ENCODE peak calls at places on chromosomes 16 and 17, in nine cellular contexts. One of them, this sample, is unnamed.

GRCh38 chr17:15485045-15485444 is 17.6 kb upstream of the CDRT4 start:
- DNase-seq in kidney epithelial cell: no peak
- DNase-seq in progenitor cell of endocrine pancreas: no peak
- DNase-seq in kidney: no peak
- DNase-seq in left ventricle myocardium inferior: no peak
- DNase-seq in heart right ventricle: no peak
- DNase-seq in BJ: no peak
- DNase-seq in left lung: no peak
- DNase-seq in fibroblast of the aortic adventitia: no peak
- DNase-seq in this sample: no peak

GRCh38 chr16:87169509-87169985 is 147.6 kb downstream of the C16orf95 start:
- DNase-seq in kidney epithelial cell: no peak
- DNase-seq in progenitor cell of endocrine pancreas: no peak
- DNase-seq in kidney: no peak
- DNase-seq in left ventricle myocardium inferior: no peak
- DNase-seq in heart right ventricle: no peak
- DNase-seq in BJ: peak; percentile 55
- DNase-seq in left lung: no peak
- DNase-seq in fibroblast of the aortic adventitia: no peak
- DNase-seq in this sample: no peak

GRCh38 chr17:74159226-74159840 is 44.1 kb upstream of the RPL38 start:
- DNase-seq in kidney epithelial cell: no peak
- DNase-seq in progenitor cell of endocrine pancreas: no peak
- DNase-seq in kidney: no peak
- DNase-seq in left ventricle myocardium inferior: no peak
- DNase-seq in heart right ventricle: no peak
- DNase-seq in BJ: no peak
- DNase-seq in left lung: no peak
- DNase-seq in fibroblast of the aortic adventitia: no peak
- DNase-seq in this sample: no peak

GRCh38 chr16:59355704-59356103 is 621.6 kb upstream of the GOT2 start:
- DNase-seq in kidney epithelial cell: no peak
- DNase-seq in progenitor cell of endocrine pancreas: no peak
- DNase-seq in kidney: no peak
- DNase-seq in left ventricle myocardium inferior: no peak
- DNase-seq in heart right ventricle: no peak
- DNase-seq in BJ: no peak
- DNase-seq in left lung: no peak
- DNase-seq in fibroblast of the aortic adventitia: no peak
- DNase-seq in this sample: no peak

GRCh38 chr17:2253768-2254406 is 49.7 kb downstream of the SMG6 start:
- DNase-seq in kidney epithelial cell: no peak
- DNase-seq in progenitor cell of endocrine pancreas: no peak
- DNase-seq in kidney: no peak
- DNase-seq in left ventricle myocardium inferior: no peak
- DNase-seq in heart right ventricle: no peak
- DNase-seq in BJ: no peak
- DNase-seq in left lung: no peak
- DNase-seq in fibroblast of the aortic adventitia: no peak
- DNase-seq in this sample: no peak

GRCh38 chr17:2591040-2591640 is 2.3 kb upstream of the PAFAH1B1 start:
- DNase-seq in kidney epithelial cell: no peak
- DNase-seq in progenitor cell of endocrine pancreas: no peak
- DNase-seq in kidney: no peak
- DNase-seq in left ventricle myocardium inferior: no peak
- DNase-seq in heart right ventricle: no peak
- DNase-seq in BJ: no peak
- DNase-seq in left lung: no peak
- DNase-seq in fibroblast of the aortic adventitia: no peak
- DNase-seq in this sample: no peak

GRCh38 chr16:77450790-77451487 is 16.1 kb upstream of the ADAMTS18 start:
- DNase-seq in kidney epithelial cell: no peak
- DNase-seq in progenitor cell of endocrine pancreas: no peak
- DNase-seq in kidney: no peak
- DNase-seq in left ventricle myocardium inferior: no peak
- DNase-seq in heart right ventricle: no peak
- DNase-seq in BJ: no peak
- DNase-seq in left lung: no peak
- DNase-seq in fibroblast of the aortic adventitia: no peak
- DNase-seq in this sample: peak; percentile 34

GRCh38 chr17:10135539-10136257 is 62.7 kb downstream of the GAS7 start:
- DNase-seq in kidney epithelial cell: no peak
- DNase-seq in progenitor cell of endocrine pancreas: no peak
- DNase-seq in kidney: peak; percentile 59
- DNase-seq in left ventricle myocardium inferior: no peak
- DNase-seq in heart right ventricle: no peak
- DNase-seq in BJ: peak; percentile 38
- DNase-seq in left lung: peak; percentile 68
- DNase-seq in fibroblast of the aortic adventitia: peak; percentile 18
- DNase-seq in this sample: no peak

GRCh38 chr17:76718516-76718915 is 7.8 kb upstream of the MXRA7 start:
- DNase-seq in kidney epithelial cell: no peak
- DNase-seq in progenitor cell of endocrine pancreas: no peak
- DNase-seq in kidney: no peak
- DNase-seq in left ventricle myocardium inferior: no peak
- DNase-seq in heart right ventricle: no peak
- DNase-seq in BJ: no peak
- DNase-seq in left lung: no peak
- DNase-seq in fibroblast of the aortic adventitia: no peak
- DNase-seq in this sample: no peak

GRCh38 chr17:37301288-37301687 is 74.5 kb upstream of the C17orf78 start:
- DNase-seq in kidney epithelial cell: no peak
- DNase-seq in progenitor cell of endocrine pancreas: no peak
- DNase-seq in kidney: no peak
- DNase-seq in left ventricle myocardium inferior: no peak
- DNase-seq in heart right ventricle: no peak
- DNase-seq in BJ: no peak
- DNase-seq in left lung: no peak
- DNase-seq in fibroblast of the aortic adventitia: peak; percentile 78
- DNase-seq in this sample: no peak

GRCh38 chr16:80938035-80938927 is 68.4 kb downstream of the CMC2 start:
- DNase-seq in kidney epithelial cell: peak; percentile 28
- DNase-seq in progenitor cell of endocrine pancreas: no peak
- DNase-seq in kidney: no peak
- DNase-seq in left ventricle myocardium inferior: no peak
- DNase-seq in heart right ventricle: peak; percentile 32
- DNase-seq in BJ: peak; percentile 98
- DNase-seq in left lung: peak; percentile 37
- DNase-seq in fibroblast of the aortic adventitia: peak; percentile 100
- DNase-seq in this sample: peak; percentile 49

GRCh38 chr17:75473246-75473645 is 16.8 kb downstream of the TMEM94 start:
- DNase-seq in kidney epithelial cell: no peak
- DNase-seq in progenitor cell of endocrine pancreas: no peak
- DNase-seq in kidney: no peak
- DNase-seq in left ventricle myocardium inferior: peak; percentile 51
- DNase-seq in heart right ventricle: no peak
- DNase-seq in BJ: no peak
- DNase-seq in left lung: no peak
- DNase-seq in fibroblast of the aortic adventitia: no peak
- DNase-seq in this sample: no peak

GRCh38 chr16:11354407-11354732 is 9.1 kb downstream of the RMI2 start:
- DNase-seq in kidney epithelial cell: no peak
- DNase-seq in progenitor cell of endocrine pancreas: no peak
- DNase-seq in kidney: no peak
- DNase-seq in left ventricle myocardium inferior: no peak
- DNase-seq in heart right ventricle: no peak
- DNase-seq in BJ: no peak
- DNase-seq in left lung: no peak
- DNase-seq in fibroblast of the aortic adventitia: no peak
- DNase-seq in this sample: no peak

GRCh38 chr17:82823004-82823403 is 16.8 kb downstream of the ZNF750 start:
- DNase-seq in kidney epithelial cell: no peak
- DNase-seq in progenitor cell of endocrine pancreas: no peak
- DNase-seq in kidney: peak; percentile 26
- DNase-seq in left ventricle myocardium inferior: no peak
- DNase-seq in heart right ventricle: no peak
- DNase-seq in BJ: no peak
- DNase-seq in left lung: no peak
- DNase-seq in fibroblast of the aortic adventitia: no peak
- DNase-seq in this sample: no peak

GRCh38 chr17:10628756-10629155 is 28.4 kb downstream of the MYH3 start:
- DNase-seq in kidney epithelial cell: no peak
- DNase-seq in progenitor cell of endocrine pancreas: no peak
- DNase-seq in kidney: no peak
- DNase-seq in left ventricle myocardium inferior: no peak
- DNase-seq in heart right ventricle: no peak
- DNase-seq in BJ: no peak
- DNase-seq in left lung: no peak
- DNase-seq in fibroblast of the aortic adventitia: no peak
- DNase-seq in this sample: no peak

GRCh38 chr16:50771366-50771765 is 29.5 kb downstream of the CYLD start:
- DNase-seq in kidney epithelial cell: no peak
- DNase-seq in progenitor cell of endocrine pancreas: no peak
- DNase-seq in kidney: no peak
- DNase-seq in left ventricle myocardium inferior: no peak
- DNase-seq in heart right ventricle: no peak
- DNase-seq in BJ: peak; percentile 27
- DNase-seq in left lung: no peak
- DNase-seq in fibroblast of the aortic adventitia: peak; percentile 83
- DNase-seq in this sample: no peak

GRCh38 chr17:66737524-66737923 is 97.4 kb upstream of the CACNG5 start:
- DNase-seq in kidney epithelial cell: no peak
- DNase-seq in progenitor cell of endocrine pancreas: no peak
- DNase-seq in kidney: peak; percentile 84
- DNase-seq in left ventricle myocardium inferior: peak; percentile 43
- DNase-seq in heart right ventricle: peak; percentile 46
- DNase-seq in BJ: peak; percentile 12
- DNase-seq in left lung: peak; percentile 46
- DNase-seq in fibroblast of the aortic adventitia: peak; percentile 83
- DNase-seq in this sample: no peak

GRCh38 chr17:64496786-64497564 is at the start of gene POLG2:
- DNase-seq in kidney epithelial cell: peak; percentile 78
- DNase-seq in progenitor cell of endocrine pancreas: peak; percentile 85
- DNase-seq in kidney: peak; percentile 97
- DNase-seq in left ventricle myocardium inferior: peak; percentile 95
- DNase-seq in heart right ventricle: peak; percentile 92
- DNase-seq in BJ: peak; percentile 65
- DNase-seq in left lung: peak; percentile 94
- DNase-seq in fibroblast of the aortic adventitia: peak; percentile 90
- DNase-seq in this sample: peak; percentile 94

GRCh38 chr17:64496348-64496785 is 487 bp downstream of the POLG2 start:
- DNase-seq in kidney epithelial cell: no peak
- DNase-seq in progenitor cell of endocrine pancreas: no peak
- DNase-seq in kidney: no peak
- DNase-seq in left ventricle myocardium inferior: no peak
- DNase-seq in heart right ventricle: no peak
- DNase-seq in BJ: no peak
- DNase-seq in left lung: no peak
- DNase-seq in fibroblast of the aortic adventitia: no peak
- DNase-seq in this sample: no peak

GRCh38 chr17:64499805-64500486 is 3.1 kb upstream of the POLG2 start:
- DNase-seq in kidney epithelial cell: no peak
- DNase-seq in progenitor cell of endocrine pancreas: no peak
- DNase-seq in kidney: no peak
- DNase-seq in left ventricle myocardium inferior: no peak
- DNase-seq in heart right ventricle: no peak
- DNase-seq in BJ: no peak
- DNase-seq in left lung: no peak
- DNase-seq in fibroblast of the aortic adventitia: no peak
- DNase-seq in this sample: no peak

GRCh38 chr17:64498308-64499203 is 1.7 kb upstream of the POLG2 start:
- DNase-seq in kidney epithelial cell: no peak
- DNase-seq in progenitor cell of endocrine pancreas: no peak
- DNase-seq in kidney: no peak
- DNase-seq in left ventricle myocardium inferior: no peak
- DNase-seq in heart right ventricle: no peak
- DNase-seq in BJ: no peak
- DNase-seq in left lung: no peak
- DNase-seq in fibroblast of the aortic adventitia: no peak
- DNase-seq in this sample: no peak

GRCh38 chr17:64497565-64498035 is 746 bp upstream of the POLG2 start:
- DNase-seq in kidney epithelial cell: no peak
- DNase-seq in progenitor cell of endocrine pancreas: no peak
- DNase-seq in kidney: no peak
- DNase-seq in left ventricle myocardium inferior: no peak
- DNase-seq in heart right ventricle: no peak
- DNase-seq in BJ: no peak
- DNase-seq in left lung: no peak
- DNase-seq in fibroblast of the aortic adventitia: no peak
- DNase-seq in this sample: no peak
- TF ChIP-seq CTCF in kidney epithelial cell: no peak
- TF ChIP-seq CTCF in progenitor cell of endocrine pancreas: no peak
- TF ChIP-seq CTCF in kidney: no peak
- TF ChIP-seq CTCF in left ventricle myocardium inferior: no peak
- TF ChIP-seq CTCF in heart right ventricle: no peak
- TF ChIP-seq CTCF in BJ: no peak
- TF ChIP-seq CTCF in left lung: no peak
- TF ChIP-seq CTCF in fibroblast of the aortic adventitia: no peak
- TF ChIP-seq CTCF in this sample: no peak

GRCh38 chr17:61426482-61427304 is 25.5 kb upstream of the TBX4 start:
- DNase-seq in kidney epithelial cell: no peak
- DNase-seq in progenitor cell of endocrine pancreas: no peak
- DNase-seq in kidney: no peak
- DNase-seq in left ventricle myocardium inferior: no peak
- DNase-seq in heart right ventricle: no peak
- DNase-seq in BJ: peak; percentile 59
- DNase-seq in left lung: no peak
- DNase-seq in fibroblast of the aortic adventitia: no peak
- DNase-seq in this sample: peak; percentile 28
- TF ChIP-seq CTCF in kidney epithelial cell: no peak
- TF ChIP-seq CTCF in progenitor cell of endocrine pancreas: peak; percentile 9
- TF ChIP-seq CTCF in kidney: no peak
- TF ChIP-seq CTCF in left ventricle myocardium inferior: no peak
- TF ChIP-seq CTCF in heart right ventricle: no peak
- TF ChIP-seq CTCF in BJ: peak; percentile 35
- TF ChIP-seq CTCF in left lung: no peak
- TF ChIP-seq CTCF in fibroblast of the aortic adventitia: no peak
- TF ChIP-seq CTCF in this sample: no peak

DNA sequence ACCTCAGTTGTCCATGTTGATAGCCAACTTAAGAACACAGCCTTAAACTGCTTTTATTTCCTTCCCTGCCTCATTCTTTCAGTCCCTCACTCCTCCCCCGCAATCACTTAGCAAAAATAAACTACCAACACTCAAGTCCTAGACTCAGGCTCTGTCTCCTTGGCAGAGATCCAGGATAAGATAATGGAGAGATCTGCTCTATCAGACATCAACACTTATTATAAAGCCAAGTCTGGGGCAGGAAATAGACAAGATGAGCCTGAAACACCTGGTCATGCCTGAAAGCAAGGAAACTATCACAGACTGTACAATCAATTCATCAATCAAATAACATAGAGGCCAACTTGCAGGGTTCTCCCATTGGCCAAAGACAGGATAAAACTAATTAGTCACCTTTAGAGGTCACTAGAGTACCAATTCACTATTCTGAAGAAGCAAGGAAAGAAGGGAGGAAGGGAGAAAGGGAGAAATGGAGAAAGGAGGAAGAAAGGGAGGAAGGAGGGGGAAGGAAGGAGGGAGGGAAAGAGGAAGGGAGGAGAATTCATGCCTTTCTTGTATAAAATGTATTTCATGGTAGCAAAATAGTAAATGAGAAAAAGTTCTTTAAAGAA is 15.6 kb downstream of the HYDIN start:
- DNase-seq in kidney epithelial cell: no peak
- DNase-seq in progenitor cell of endocrine pancreas: no peak
- DNase-seq in kidney: no peak
- DNase-seq in left ventricle myocardium inferior: no peak
- DNase-seq in heart right ventricle: no peak
- DNase-seq in BJ: no peak
- DNase-seq in left lung: no peak
- DNase-seq in fibroblast of the aortic adventitia: peak; percentile 3
- DNase-seq in this sample: peak; percentile 20
- TF ChIP-seq CTCF in kidney epithelial cell: no peak
- TF ChIP-seq CTCF in progenitor cell of endocrine pancreas: no peak
- TF ChIP-seq CTCF in kidney: no peak
- TF ChIP-seq CTCF in left ventricle myocardium inferior: no peak
- TF ChIP-seq CTCF in heart right ventricle: peak; percentile 11
- TF ChIP-seq CTCF in BJ: no peak
- TF ChIP-seq CTCF in left lung: no peak
- TF ChIP-seq CTCF in fibroblast of the aortic adventitia: no peak
- TF ChIP-seq CTCF in this sample: peak; percentile 20

GRCh38 chr16:9895817-9896216 is 286.4 kb downstream of the GRIN2A start:
- DNase-seq in kidney epithelial cell: no peak
- DNase-seq in progenitor cell of endocrine pancreas: no peak
- DNase-seq in kidney: no peak
- DNase-seq in left ventricle myocardium inferior: no peak
- DNase-seq in heart right ventricle: no peak
- DNase-seq in BJ: no peak
- DNase-seq in left lung: no peak
- DNase-seq in fibroblast of the aortic adventitia: no peak
- DNase-seq in this sample: no peak
- TF ChIP-seq CTCF in kidney epithelial cell: no peak
- TF ChIP-seq CTCF in progenitor cell of endocrine pancreas: no peak
- TF ChIP-seq CTCF in kidney: no peak
- TF ChIP-seq CTCF in left ventricle myocardium inferior: no peak
- TF ChIP-seq CTCF in heart right ventricle: no peak
- TF ChIP-seq CTCF in BJ: no peak
- TF ChIP-seq CTCF in left lung: no peak
- TF ChIP-seq CTCF in fibroblast of the aortic adventitia: no peak
- TF ChIP-seq CTCF in this sample: no peak

This sample was measured in MCF 10A.